ENCODE peak calls at places on chromosomes 5 and 9, in nine cellular contexts. One of them, this sample, is unnamed. For H3K4me1, the result is how much of the 10 kb centered on the place peaks cover.

GRCh38 chr5:151319334-151319733 is 15.8 kb upstream of the SLC36A3 start:
- DNase-seq in PC-3: peak
- DNase-seq in tibial nerve: peak
- DNase-seq in aorta: no peak
- DNase-seq in CD4-positive, alpha-beta memory T cell: no peak
- DNase-seq in testis: peak
- DNase-seq in transverse colon: peak
- DNase-seq in neuronal stem cell: no peak
- DNase-seq in CD8-positive, alpha-beta memory T cell: no peak
- DNase-seq in this sample: peak

GRCh38 chr5:178564386-178564785 is 25.8 kb downstream of the COL23A1 start:
- DNase-seq in PC-3: no peak
- DNase-seq in tibial nerve: no peak
- DNase-seq in aorta: no peak
- DNase-seq in CD4-positive, alpha-beta memory T cell: no peak
- DNase-seq in testis: no peak
- DNase-seq in transverse colon: no peak
- DNase-seq in neuronal stem cell: no peak
- DNase-seq in CD8-positive, alpha-beta memory T cell: no peak
- DNase-seq in this sample: no peak

GRCh38 chr9:89920131-89920530 is 315.3 kb downstream of the GADD45G start:
- DNase-seq in PC-3: no peak
- DNase-seq in tibial nerve: no peak
- DNase-seq in aorta: no peak
- DNase-seq in CD4-positive, alpha-beta memory T cell: no peak
- DNase-seq in testis: no peak
- DNase-seq in transverse colon: no peak
- DNase-seq in neuronal stem cell: no peak
- DNase-seq in CD8-positive, alpha-beta memory T cell: no peak
- DNase-seq in this sample: no peak

GRCh38 chr9:109158656-109159055 is 8.4 kb downstream of the FRRS1L start:
- DNase-seq in PC-3: no peak
- DNase-seq in tibial nerve: no peak
- DNase-seq in aorta: no peak
- DNase-seq in CD4-positive, alpha-beta memory T cell: no peak
- DNase-seq in testis: no peak
- DNase-seq in transverse colon: no peak
- DNase-seq in neuronal stem cell: no peak
- DNase-seq in CD8-positive, alpha-beta memory T cell: no peak
- DNase-seq in this sample: no peak

GRCh38 chr9:36575411-36575882 is 2.8 kb downstream of the MELK start:
- DNase-seq in PC-3: peak
- DNase-seq in tibial nerve: no peak
- DNase-seq in aorta: no peak
- DNase-seq in CD4-positive, alpha-beta memory T cell: no peak
- DNase-seq in testis: no peak
- DNase-seq in transverse colon: no peak
- DNase-seq in neuronal stem cell: no peak
- DNase-seq in CD8-positive, alpha-beta memory T cell: no peak
- DNase-seq in this sample: no peak

GRCh38 chr5:159936686-159937329 is 20.5 kb downstream of the ADRA1B start:
- DNase-seq in PC-3: peak
- DNase-seq in tibial nerve: no peak
- DNase-seq in aorta: no peak
- DNase-seq in CD4-positive, alpha-beta memory T cell: no peak
- DNase-seq in testis: peak
- DNase-seq in transverse colon: no peak
- DNase-seq in neuronal stem cell: no peak
- DNase-seq in CD8-positive, alpha-beta memory T cell: no peak
- DNase-seq in this sample: no peak

GRCh38 chr5:74639538-74640449 is 734 bp downstream of the ENC1 start:
- DNase-seq in PC-3: peak
- DNase-seq in tibial nerve: no peak
- DNase-seq in aorta: peak
- DNase-seq in CD4-positive, alpha-beta memory T cell: peak
- DNase-seq in testis: peak
- DNase-seq in transverse colon: peak
- DNase-seq in neuronal stem cell: no peak
- DNase-seq in CD8-positive, alpha-beta memory T cell: no peak
- DNase-seq in this sample: peak

GRCh38 chr9:27497883-27498553 is 26.1 kb upstream of the IFNK start:
- DNase-seq in PC-3: no peak
- DNase-seq in tibial nerve: no peak
- DNase-seq in aorta: no peak
- DNase-seq in CD4-positive, alpha-beta memory T cell: no peak
- DNase-seq in testis: no peak
- DNase-seq in transverse colon: no peak
- DNase-seq in neuronal stem cell: peak
- DNase-seq in CD8-positive, alpha-beta memory T cell: no peak
- DNase-seq in this sample: no peak

GRCh38 chr9:107732781-107733529 is 243.4 kb upstream of the KLF4 start:
- DNase-seq in PC-3: peak
- DNase-seq in tibial nerve: peak
- DNase-seq in aorta: no peak
- DNase-seq in CD4-positive, alpha-beta memory T cell: no peak
- DNase-seq in testis: peak
- DNase-seq in transverse colon: no peak
- DNase-seq in neuronal stem cell: no peak
- DNase-seq in CD8-positive, alpha-beta memory T cell: no peak
- DNase-seq in this sample: peak

GRCh38 chr5:52743970-52744369 is 43.7 kb upstream of the ITGA1 start:
- DNase-seq in PC-3: no peak
- DNase-seq in tibial nerve: no peak
- DNase-seq in aorta: no peak
- DNase-seq in CD4-positive, alpha-beta memory T cell: peak
- DNase-seq in testis: no peak
- DNase-seq in transverse colon: no peak
- DNase-seq in neuronal stem cell: no peak
- DNase-seq in CD8-positive, alpha-beta memory T cell: peak
- DNase-seq in this sample: no peak

GRCh38 chr5:21791304-21791703 is 1061.8 kb downstream of the CDH12 start:
- DNase-seq in PC-3: peak
- DNase-seq in tibial nerve: no peak
- DNase-seq in aorta: no peak
- DNase-seq in CD4-positive, alpha-beta memory T cell: no peak
- DNase-seq in testis: no peak
- DNase-seq in transverse colon: no peak
- DNase-seq in neuronal stem cell: no peak
- DNase-seq in CD8-positive, alpha-beta memory T cell: no peak
- DNase-seq in this sample: no peak

GRCh38 chr5:27996665-27997064 is 958.3 kb upstream of the CDH9 start:
- DNase-seq in PC-3: no peak
- DNase-seq in tibial nerve: no peak
- DNase-seq in aorta: no peak
- DNase-seq in CD4-positive, alpha-beta memory T cell: no peak
- DNase-seq in testis: no peak
- DNase-seq in transverse colon: no peak
- DNase-seq in neuronal stem cell: no peak
- DNase-seq in CD8-positive, alpha-beta memory T cell: no peak
- DNase-seq in this sample: peak

GRCh38 chr9:114504341-114505186 is 709 bp downstream of the WHRN start:
- DNase-seq in PC-3: peak
- DNase-seq in tibial nerve: peak
- DNase-seq in aorta: peak
- DNase-seq in CD4-positive, alpha-beta memory T cell: peak
- DNase-seq in testis: no peak
- DNase-seq in transverse colon: peak
- DNase-seq in neuronal stem cell: peak
- DNase-seq in CD8-positive, alpha-beta memory T cell: peak
- DNase-seq in this sample: peak

GRCh38 chr5:175387144-175387543 is 56.8 kb downstream of the DRD1 start:
- DNase-seq in PC-3: no peak
- DNase-seq in tibial nerve: no peak
- DNase-seq in aorta: no peak
- DNase-seq in CD4-positive, alpha-beta memory T cell: no peak
- DNase-seq in testis: no peak
- DNase-seq in transverse colon: no peak
- DNase-seq in neuronal stem cell: no peak
- DNase-seq in CD8-positive, alpha-beta memory T cell: no peak
- DNase-seq in this sample: no peak

GRCh38 chr5:175383350-175383749 is 60.6 kb downstream of the DRD1 start:
- DNase-seq in PC-3: peak
- DNase-seq in tibial nerve: no peak
- DNase-seq in aorta: no peak
- DNase-seq in CD4-positive, alpha-beta memory T cell: no peak
- DNase-seq in testis: no peak
- DNase-seq in transverse colon: no peak
- DNase-seq in neuronal stem cell: no peak
- DNase-seq in CD8-positive, alpha-beta memory T cell: no peak
- DNase-seq in this sample: no peak

GRCh38 chr5:175386526-175386925 is 57.5 kb downstream of the DRD1 start:
- DNase-seq in PC-3: no peak
- DNase-seq in tibial nerve: no peak
- DNase-seq in aorta: no peak
- DNase-seq in CD4-positive, alpha-beta memory T cell: no peak
- DNase-seq in testis: no peak
- DNase-seq in transverse colon: no peak
- DNase-seq in neuronal stem cell: no peak
- DNase-seq in CD8-positive, alpha-beta memory T cell: no peak
- DNase-seq in this sample: no peak

GRCh38 chr5:175385691-175386360 is 58.2 kb downstream of the DRD1 start:
- DNase-seq in PC-3: peak
- DNase-seq in tibial nerve: no peak
- DNase-seq in aorta: no peak
- DNase-seq in CD4-positive, alpha-beta memory T cell: no peak
- DNase-seq in testis: no peak
- DNase-seq in transverse colon: no peak
- DNase-seq in neuronal stem cell: no peak
- DNase-seq in CD8-positive, alpha-beta memory T cell: no peak
- DNase-seq in this sample: no peak

GRCh38 chr5:175384724-175385552 is 59.0 kb downstream of the DRD1 start:
- DNase-seq in PC-3: peak
- DNase-seq in tibial nerve: no peak
- DNase-seq in aorta: no peak
- DNase-seq in CD4-positive, alpha-beta memory T cell: no peak
- DNase-seq in testis: no peak
- DNase-seq in transverse colon: no peak
- DNase-seq in neuronal stem cell: no peak
- DNase-seq in CD8-positive, alpha-beta memory T cell: no peak
- DNase-seq in this sample: no peak
- H3K4me3 ChIP-seq in PC-3: peak
- H3K4me3 ChIP-seq in tibial nerve: no peak
- H3K4me3 ChIP-seq in aorta: no peak
- H3K4me3 ChIP-seq in CD4-positive, alpha-beta memory T cell: no peak
- H3K4me3 ChIP-seq in testis: no peak
- H3K4me3 ChIP-seq in transverse colon: no peak
- H3K4me3 ChIP-seq in neuronal stem cell: no peak
- H3K4me3 ChIP-seq in CD8-positive, alpha-beta memory T cell: no peak
- H3K4me3 ChIP-seq in this sample: no peak

DNA sequence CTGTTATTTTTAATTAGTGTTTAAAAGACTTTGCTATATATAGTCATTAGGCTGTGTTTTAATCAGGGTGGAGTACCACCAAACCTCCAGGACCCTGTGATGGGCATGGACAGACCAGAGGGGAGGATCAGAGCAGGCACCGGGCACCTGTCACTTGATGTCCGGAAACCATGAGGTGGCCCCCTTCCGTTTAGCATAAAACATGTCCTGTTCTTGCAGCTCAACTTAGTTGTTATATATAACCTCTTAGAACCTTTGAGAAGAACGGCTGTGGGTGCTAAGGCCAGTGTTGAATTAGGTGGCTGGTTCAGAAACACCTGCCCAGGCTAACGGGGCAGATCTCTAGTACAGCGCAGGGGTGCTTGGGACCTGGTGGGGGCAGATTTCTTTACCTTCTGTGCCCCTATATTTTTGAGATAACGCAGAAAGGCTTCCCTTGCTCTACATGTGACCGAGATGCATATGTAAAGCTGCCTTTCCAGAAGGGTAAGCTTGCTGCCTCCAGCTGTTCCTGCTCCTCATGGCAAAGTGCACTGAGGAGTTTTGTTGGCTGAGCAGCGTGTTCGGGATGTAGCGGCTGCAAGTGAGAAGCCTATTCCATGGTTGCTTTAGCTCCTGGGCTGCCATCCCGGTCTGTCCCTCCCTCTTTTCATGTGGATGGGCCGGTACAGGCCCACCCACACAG is 255.5 kb downstream of the FANCC start:
- DNase-seq in PC-3: no peak
- DNase-seq in tibial nerve: no peak
- DNase-seq in aorta: no peak
- DNase-seq in CD4-positive, alpha-beta memory T cell: no peak
- DNase-seq in testis: peak
- DNase-seq in transverse colon: no peak
- DNase-seq in neuronal stem cell: no peak
- DNase-seq in CD8-positive, alpha-beta memory T cell: no peak
- DNase-seq in this sample: no peak
- H3K4me1 ChIP-seq in PC-3: under half
- H3K4me1 ChIP-seq in tibial nerve: under half
- H3K4me1 ChIP-seq in aorta: under half
- H3K4me1 ChIP-seq in CD4-positive, alpha-beta memory T cell: under half
- H3K4me1 ChIP-seq in testis: under half
- H3K4me1 ChIP-seq in transverse colon: half or more
- H3K4me1 ChIP-seq in neuronal stem cell: under half
- H3K4me1 ChIP-seq in CD8-positive, alpha-beta memory T cell: under half
- H3K4me1 ChIP-seq in this sample: under half

GRCh38 chr9:120923620-120924328 is 2.8 kb downstream of the TRAF1 start:
- DNase-seq in PC-3: no peak
- DNase-seq in tibial nerve: no peak
- DNase-seq in aorta: no peak
- DNase-seq in CD4-positive, alpha-beta memory T cell: no peak
- DNase-seq in testis: no peak
- DNase-seq in transverse colon: peak
- DNase-seq in neuronal stem cell: no peak
- DNase-seq in CD8-positive, alpha-beta memory T cell: no peak
- DNase-seq in this sample: no peak
- H3K4me3 ChIP-seq in PC-3: no peak
- H3K4me3 ChIP-seq in tibial nerve: no peak
- H3K4me3 ChIP-seq in aorta: no peak
- H3K4me3 ChIP-seq in CD4-positive, alpha-beta memory T cell: peak
- H3K4me3 ChIP-seq in testis: no peak
- H3K4me3 ChIP-seq in transverse colon: no peak
- H3K4me3 ChIP-seq in neuronal stem cell: no peak
- H3K4me3 ChIP-seq in CD8-positive, alpha-beta memory T cell: peak
- H3K4me3 ChIP-seq in this sample: no peak

GRCh38 chr9:134063088-134063875 is 4.5 kb downstream of the BRD3 start:
- DNase-seq in PC-3: no peak
- DNase-seq in tibial nerve: no peak
- DNase-seq in aorta: peak
- DNase-seq in CD4-positive, alpha-beta memory T cell: no peak
- DNase-seq in testis: no peak
- DNase-seq in transverse colon: no peak
- DNase-seq in neuronal stem cell: no peak
- DNase-seq in CD8-positive, alpha-beta memory T cell: no peak
- DNase-seq in this sample: peak

GRCh38 chr9:134060546-134060945 is 7.3 kb downstream of the BRD3 start:
- DNase-seq in PC-3: no peak
- DNase-seq in tibial nerve: no peak
- DNase-seq in aorta: no peak
- DNase-seq in CD4-positive, alpha-beta memory T cell: no peak
- DNase-seq in testis: no peak
- DNase-seq in transverse colon: no peak
- DNase-seq in neuronal stem cell: no peak
- DNase-seq in CD8-positive, alpha-beta memory T cell: no peak
- DNase-seq in this sample: no peak

GRCh38 chr9:134061019-134061687 is 6.7 kb downstream of the BRD3 start:
- DNase-seq in PC-3: no peak
- DNase-seq in tibial nerve: no peak
- DNase-seq in aorta: no peak
- DNase-seq in CD4-positive, alpha-beta memory T cell: no peak
- DNase-seq in testis: peak
- DNase-seq in transverse colon: no peak
- DNase-seq in neuronal stem cell: no peak
- DNase-seq in CD8-positive, alpha-beta memory T cell: no peak
- DNase-seq in this sample: peak

GRCh38 chr9:134062461-134063087 is 5.3 kb downstream of the BRD3 start:
- DNase-seq in PC-3: no peak
- DNase-seq in tibial nerve: no peak
- DNase-seq in aorta: no peak
- DNase-seq in CD4-positive, alpha-beta memory T cell: no peak
- DNase-seq in testis: no peak
- DNase-seq in transverse colon: no peak
- DNase-seq in neuronal stem cell: no peak
- DNase-seq in CD8-positive, alpha-beta memory T cell: no peak
- DNase-seq in this sample: no peak

GRCh38 chr9:134061688-134062371 is 6.0 kb downstream of the BRD3 start:
- DNase-seq in PC-3: no peak
- DNase-seq in tibial nerve: no peak
- DNase-seq in aorta: peak
- DNase-seq in CD4-positive, alpha-beta memory T cell: no peak
- DNase-seq in testis: peak
- DNase-seq in transverse colon: no peak
- DNase-seq in neuronal stem cell: no peak
- DNase-seq in CD8-positive, alpha-beta memory T cell: no peak
- DNase-seq in this sample: no peak
- H3K4me1 ChIP-seq in PC-3: under half
- H3K4me1 ChIP-seq in tibial nerve: under half
- H3K4me1 ChIP-seq in aorta: under half
- H3K4me1 ChIP-seq in CD4-positive, alpha-beta memory T cell: half or more
- H3K4me1 ChIP-seq in testis: half or more
- H3K4me1 ChIP-seq in transverse colon: half or more
- H3K4me1 ChIP-seq in neuronal stem cell: under half
- H3K4me1 ChIP-seq in CD8-positive, alpha-beta memory T cell: under half
- H3K4me1 ChIP-seq in this sample: under half

This sample was measured in right cardiac atrium.